ENCODE peak calls at places on chromosomes 12 and 14, in four cellular contexts. J, L, B and K are unnamed samples.

GRCh38 chr12:127810026-127810425 is 456.9 kb upstream of the TMEM132C start:
- DNase-seq in J (no peak), L (no peak), B (no peak), K (no peak)

GRCh38 chr14:71483154-71483553 is 449.1 kb upstream of the RGS6 start:
- DNase-seq in J (no peak), L (no peak), B (no peak), K (no peak)

GRCh38 chr12:82896979-82897378 is 210.3 kb downstream of the TMTC2 start:
- DNase-seq in J (no peak), L (no peak), B (no peak), K (no peak)

GRCh38 chr14:24179961-24180726 is 8.3 kb downstream of the REC8 start:
- DNase-seq in J (no peak), L (no peak), B (peak; percentile 81), K (no peak)

GRCh38 chr12:52010692-52011601 is 4.2 kb downstream of the TAMALIN start:
- DNase-seq in J (no peak), L (no peak), B (no peak), K (no peak)

GRCh38 chr12:50119387-50119786 is 7.4 kb downstream of the COX14 start:
- DNase-seq in J (no peak), L (no peak), B (no peak), K (no peak)

GRCh38 chr12:131192951-131193350 is 239.2 kb downstream of the ADGRD1 start:
- DNase-seq in J (no peak), L (no peak), B (no peak), K (no peak)

GRCh38 chr12:82708507-82708906 is 21.8 kb downstream of the TMTC2 start:
- DNase-seq in J (no peak), L (no peak), B (no peak), K (peak; percentile 75)

GRCh38 chr14:84864582-84865271 is 665.2 kb upstream of the FLRT2 start:
- DNase-seq in J (no peak), L (no peak), B (no peak), K (no peak)

GRCh38 chr12:34358198-34358597 is 335.9 kb downstream of the ALG10 start:
- DNase-seq in J (no peak), L (no peak), B (no peak), K (no peak)

GRCh38 chr12:23204933-23205778 is 580.2 kb downstream of the ETNK1 start:
- DNase-seq in J (no peak), L (no peak), B (peak; percentile 11), K (peak; percentile 36)

GRCh38 chr14:55351111-55351510 is 60.5 kb downstream of the ATG14 start:
- DNase-seq in J (no peak), L (no peak), B (no peak), K (no peak)

DNA sequence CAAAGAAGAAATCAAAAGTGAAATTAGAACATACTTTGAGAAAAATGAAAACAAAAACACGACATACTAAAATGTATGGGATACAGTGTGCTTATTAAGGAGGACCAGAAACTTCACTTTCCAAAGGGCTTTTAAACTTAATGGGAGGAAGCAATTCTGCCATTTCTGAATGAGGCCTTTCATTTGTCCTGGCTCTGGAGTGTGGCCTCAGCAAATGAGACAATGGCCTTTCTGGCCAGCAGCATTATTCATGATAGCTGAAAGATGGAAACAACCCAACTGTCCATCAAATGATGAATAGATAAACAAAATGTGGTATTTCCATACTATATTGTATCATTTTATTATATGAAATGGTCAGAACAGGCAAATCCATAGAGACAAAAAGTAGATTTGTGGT is 338.6 kb downstream of the CEP128 start:
- DNase-seq in J (no peak), L (no peak), B (no peak), K (no peak)
- H3K27ac ChIP-seq in J (no peak overlapping the region), L (peak overlapping the region; percentile 58), B (no peak overlapping the region), K (no peak overlapping the region)

GRCh38 chr12:68628698-68629097 is 18.0 kb downstream of the RAP1B start:
- DNase-seq in J (no peak), L (no peak), B (no peak), K (no peak)

GRCh38 chr12:68632486-68632885 is 21.8 kb downstream of the RAP1B start:
- DNase-seq in J (no peak), L (no peak), B (no peak), K (no peak)

GRCh38 chr12:68630050-68630449 is 19.4 kb downstream of the RAP1B start:
- DNase-seq in J (no peak), L (no peak), B (no peak), K (no peak)

GRCh38 chr12:68631177-68631576 is 20.5 kb downstream of the RAP1B start:
- DNase-seq in J (no peak), L (no peak), B (no peak), K (no peak)

GRCh38 chr12:68630598-68630997 is 19.9 kb downstream of the RAP1B start:
- DNase-seq in J (no peak), L (no peak), B (no peak), K (no peak)
- TF ChIP-seq POLR2A in J (no peak), L (no peak), B (no peak), K (no peak)

DNA sequence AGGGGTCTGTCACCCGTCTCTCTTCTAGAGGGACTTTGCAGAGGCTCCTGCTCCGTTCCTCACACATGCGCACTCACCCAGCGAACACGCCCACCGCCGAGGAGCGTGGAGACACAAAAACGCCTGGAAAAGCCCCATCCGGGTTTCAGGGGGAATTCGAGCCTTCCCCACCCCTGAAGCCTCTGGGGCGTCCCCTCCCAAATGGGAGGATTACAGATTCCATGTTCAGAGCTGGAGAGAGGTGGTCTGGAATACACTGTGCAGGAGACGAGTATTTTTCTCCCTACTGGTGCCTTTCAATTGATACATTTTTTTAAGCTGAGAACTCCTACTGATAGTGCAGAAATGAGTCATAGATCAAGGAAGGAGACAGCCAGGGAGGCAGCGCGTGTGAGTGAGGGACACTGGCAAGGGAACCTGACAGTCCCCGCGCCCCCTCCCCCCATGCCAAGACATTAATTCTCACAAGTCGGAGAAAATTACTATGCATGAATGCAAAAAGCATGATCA is 37.0 kb downstream of the BCL11B start:
- DNase-seq in J (no peak), L (no peak), B (no peak), K (no peak)
- H3K4me3 ChIP-seq in J (no peak overlapping the region), L (no peak overlapping the region), B (no peak overlapping the region), K (no peak overlapping the region)

GRCh38 chr12:54277823-54278276 is 2.1 kb downstream of the CBX5 start:
- DNase-seq in J (no peak), L (no peak), B (peak; percentile 56), K (no peak)

GRCh38 chr12:54276368-54276767 is 3.6 kb downstream of the CBX5 start:
- DNase-seq in J (no peak), L (no peak), B (no peak), K (no peak)

GRCh38 chr12:54272214-54272613 is 7.7 kb downstream of the CBX5 start:
- DNase-seq in J (no peak), L (no peak), B (no peak), K (no peak)

GRCh38 chr12:54270345-54270744 is 9.6 kb downstream of the CBX5 start:
- DNase-seq in J (no peak), L (no peak), B (no peak), K (no peak)

DNA sequence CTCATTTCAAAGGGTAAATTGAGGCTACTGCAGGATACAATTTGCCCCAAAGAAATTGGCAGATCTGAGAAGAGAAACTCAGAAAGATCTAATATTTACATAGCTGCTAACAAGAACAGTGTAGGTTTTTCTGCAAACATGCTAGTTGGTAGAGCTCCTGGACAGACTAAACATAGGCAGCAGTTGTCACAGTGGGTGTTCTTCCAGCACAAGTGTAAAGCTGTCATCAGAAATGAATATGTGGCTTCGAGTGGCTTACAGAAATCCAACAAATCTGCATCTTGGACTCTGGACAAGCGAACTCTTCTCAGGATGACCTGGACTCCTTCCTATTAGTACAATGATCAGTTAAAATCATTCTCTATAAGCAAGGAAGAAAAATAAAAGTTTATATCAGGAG is 5.9 kb downstream of the CBX5 start:
- DNase-seq in J (no peak), L (no peak), B (no peak), K (no peak)
- H3K27ac ChIP-seq in J (no peak overlapping the region), L (no peak overlapping the region), B (no peak overlapping the region), K (no peak overlapping the region)

GRCh38 chr12:120687570-120688289 is 781 bp downstream of the MLEC start:
- DNase-seq in J (no peak), L (no peak), B (peak; percentile 44), K (peak; percentile 58)

GRCh38 chr12:120686690-120687569 is at the start of gene MLEC:
- DNase-seq in J (peak; percentile 99), L (peak; percentile 99), B (peak; percentile 98), K (peak; percentile 99)

GRCh38 chr12:120688527-120689071 is 1.6 kb downstream of the MLEC start:
- DNase-seq in J (no peak), L (no peak), B (peak; percentile 60), K (peak; percentile 49)

GRCh38 chr12:120684523-120684932 is 2.4 kb upstream of the MLEC start:
- DNase-seq in J (no peak), L (no peak), B (peak; percentile 81), K (no peak)

GRCh38 chr12:120686151-120686689 is 729 bp upstream of the MLEC start:
- DNase-seq in J (peak; percentile 98), L (peak; percentile 92), B (peak; percentile 99), K (peak; percentile 98)
- TF ChIP-seq POLR2A in J (peak; percentile 72), L (peak; percentile 18), B (no peak), K (no peak)

DNA sequence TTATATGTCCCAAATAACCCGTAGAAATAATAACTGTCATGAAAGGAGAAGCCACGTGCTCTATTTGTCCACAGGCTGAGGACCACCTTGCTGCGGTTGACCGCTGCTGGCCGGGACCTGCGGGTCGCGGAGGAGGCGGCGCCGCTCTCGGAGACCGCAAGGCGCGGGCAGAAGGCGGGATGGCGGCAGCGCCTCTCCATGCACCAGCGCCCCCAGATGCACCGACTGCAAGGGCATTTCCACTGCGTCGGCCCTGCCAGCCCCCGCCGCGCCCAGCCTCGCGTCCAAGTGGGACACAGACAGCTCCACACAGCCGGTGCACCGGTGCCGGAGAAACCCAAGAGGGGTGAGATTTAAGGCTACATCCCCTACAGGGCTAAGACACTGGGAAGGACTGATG is 21.0 kb downstream of the RPGRIP1 start:
- DNase-seq in J (peak; percentile 55), L (no peak), B (peak; percentile 32), K (peak; percentile 17)
- H3K4me3 ChIP-seq in J (peak overlapping the region; percentile 16), L (no peak overlapping the region), B (no peak overlapping the region), K (no peak overlapping the region)